ENCODE peak calls at places on chromosomes 1 and 21, in nine cellular contexts. Q is Calu3; M is IMR-90; L is heart right ventricle; E is GM12865; G is CD8-positive, alpha-beta T cell; Y is hepatocyte; V is body of pancreas; R is tibial artery. K is an unnamed sample.
A peak's percentile ranks its signal among the peaks of the same experiment; 100 is the strongest.

GRCh38 chr1:20787775-20788488 is 825 bp upstream of the HP1BP3 start:
- DNase-seq in Q (no peak), M (peak; percentile 70), L (no peak), E (peak; percentile 22), G (no peak), Y (peak; percentile 55), V (peak; percentile 27), R (no peak), K (peak; percentile 45)

GRCh38 chr1:39165049-39165448 is 39.4 kb upstream of the MACF1 start:
- DNase-seq in Q (no peak), M (no peak), L (no peak), E (no peak), G (no peak), Y (peak; percentile 52), V (no peak), R (no peak), K (no peak)

GRCh38 chr1:173202430-173203145 is 4.5 kb downstream of the TNFSF4 start:
- DNase-seq in Q (peak; percentile 61), M (peak; percentile 95), L (no peak), E (peak; percentile 51), G (no peak), Y (peak; percentile 75), V (peak; percentile 22), R (no peak), K (no peak)

GRCh38 chr1:41902669-41903068 is 16.1 kb downstream of the HIVEP3 start:
- DNase-seq in Q (no peak), M (no peak), L (no peak), E (no peak), G (no peak), Y (no peak), V (no peak), R (no peak), K (no peak)

GRCh38 chr21:38794978-38795377 is 10.8 kb upstream of the ETS2 start:
- DNase-seq in Q (no peak), M (no peak), L (no peak), E (no peak), G (no peak), Y (no peak), V (no peak), R (no peak), K (no peak)

GRCh38 chr1:33429846-33430750 is 797 bp downstream of the PHC2 start:
- DNase-seq in Q (peak; percentile 73), M (no peak), L (peak; percentile 50), E (peak; percentile 34), G (no peak), Y (peak; percentile 57), V (peak; percentile 54), R (no peak), K (peak; percentile 56)

GRCh38 chr1:167209044-167209443 is 11.6 kb upstream of the POU2F1 start:
- DNase-seq in Q (no peak), M (no peak), L (no peak), E (peak; percentile 18), G (no peak), Y (no peak), V (no peak), R (no peak), K (no peak)

GRCh38 chr1:76279387-76279748 is 204.8 kb downstream of the ST6GALNAC3 start:
- DNase-seq in Q (no peak), M (no peak), L (no peak), E (no peak), G (no peak), Y (peak; percentile 10), V (no peak), R (no peak), K (no peak)

GRCh38 chr1:248807067-248807737 is 18.5 kb downstream of the SH3BP5L start:
- DNase-seq in Q (peak; percentile 50), M (peak; percentile 39), L (peak; percentile 68), E (peak; percentile 77), G (peak; percentile 34), Y (peak; percentile 54), V (peak; percentile 63), R (no peak), K (peak; percentile 63)

GRCh38 chr1:91891486-91891885 is 5.5 kb upstream of the TGFBR3 start:
- DNase-seq in Q (no peak), M (peak; percentile 71), L (no peak), E (no peak), G (no peak), Y (no peak), V (no peak), R (no peak), K (no peak)

GRCh38 chr1:58249729-58250586 is 296.6 kb downstream of the OMA1 start:
- DNase-seq in Q (no peak), M (peak; percentile 11), L (peak; percentile 30), E (peak; percentile 37), G (no peak), Y (peak; percentile 39), V (no peak), R (no peak), K (no peak)

GRCh38 chr1:156165083-156165482 is 11.7 kb downstream of the SEMA4A start:
- DNase-seq in Q (no peak), M (peak; percentile 48), L (no peak), E (no peak), G (no peak), Y (no peak), V (no peak), R (no peak), K (no peak)

GRCh38 chr1:171909711-171910110 is 68.4 kb downstream of the DNM3 start:
- DNase-seq in Q (no peak), M (no peak), L (no peak), E (no peak), G (no peak), Y (no peak), V (no peak), R (no peak), K (no peak)

GRCh38 chr1:115426990-115427389 is 88.9 kb upstream of the NGF start:
- DNase-seq in Q (no peak), M (no peak), L (no peak), E (no peak), G (no peak), Y (no peak), V (no peak), R (no peak), K (no peak)

GRCh38 chr1:115429242-115429641 is 91.2 kb upstream of the NGF start:
- DNase-seq in Q (no peak), M (peak; percentile 59), L (no peak), E (no peak), G (no peak), Y (no peak), V (no peak), R (no peak), K (no peak)

GRCh38 chr1:115428676-115429075 is 90.6 kb upstream of the NGF start:
- DNase-seq in Q (no peak), M (no peak), L (no peak), E (no peak), G (no peak), Y (no peak), V (no peak), R (no peak), K (no peak)

GRCh38 chr1:115429884-115430283 is 91.8 kb upstream of the NGF start:
- DNase-seq in Q (no peak), M (peak; percentile 72), L (no peak), E (no peak), G (no peak), Y (no peak), V (no peak), R (no peak), K (no peak)

GRCh38 chr1:115428262-115428661 is 90.2 kb upstream of the NGF start:
- DNase-seq in Q (no peak), M (no peak), L (no peak), E (no peak), G (no peak), Y (no peak), V (no peak), R (no peak), K (no peak)
- TF ChIP-seq CTCF in Q (no peak), M (no peak), L (no peak), E (no peak), G (no peak), Y (no peak), V (no peak), R (no peak), K (no peak)

GRCh38 chr1:88029142-88029541 is 654.9 kb upstream of the PKN2 start:
- DNase-seq in Q (peak; percentile 26), M (peak; percentile 2), L (no peak), E (no peak), G (no peak), Y (peak; percentile 63), V (no peak), R (no peak), K (no peak)
- TF ChIP-seq CTCF in Q (no peak), M (no peak), L (no peak), E (no peak), G (no peak), Y (no peak), V (no peak), R (no peak), K (no peak)

DNA sequence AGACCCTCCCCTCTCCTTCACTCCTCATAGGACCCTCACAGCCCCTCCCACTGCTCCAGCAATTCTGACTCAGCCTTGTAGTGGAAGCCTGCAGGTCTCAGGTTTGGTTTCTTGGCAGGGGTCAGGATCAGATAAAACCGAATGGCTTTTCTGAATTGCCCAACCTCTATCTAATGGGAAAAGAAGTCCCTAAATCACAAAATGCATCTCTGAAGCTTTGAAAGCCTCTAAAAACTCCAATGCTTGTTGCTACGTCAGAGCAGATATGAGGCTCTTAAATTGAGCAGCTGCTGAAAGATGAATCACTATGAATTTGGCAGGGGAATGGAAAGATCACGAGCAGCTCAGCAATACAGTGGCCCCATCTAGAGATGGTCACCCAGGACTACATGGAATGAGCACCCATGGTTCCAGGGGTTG is 74.5 kb downstream of the NID1 start:
- DNase-seq in Q (no peak), M (peak; percentile 48), L (no peak), E (no peak), G (no peak), Y (no peak), V (no peak), R (no peak), K (no peak)
- TF ChIP-seq CTCF in Q (no peak), M (no peak), L (no peak), E (no peak), G (no peak), Y (no peak), V (no peak), R (no peak), K (no peak)

GRCh38 chr1:154974086-154974807 is at the start of gene CKS1B:
- DNase-seq in Q (peak; percentile 96), M (peak; percentile 100), L (peak; percentile 95), E (peak; percentile 100), G (peak; percentile 92), Y (peak; percentile 99), V (peak; percentile 96), R (peak; percentile 98), K (peak; percentile 99)
- TF ChIP-seq CTCF in Q (no peak), M (no peak), L (no peak), E (no peak), G (no peak), Y (no peak), V (no peak), R (no peak), K (no peak)

GRCh38 chr1:64834734-64835133 is 89.9 kb downstream of the RAVER2 start:
- DNase-seq in Q (no peak), M (peak; percentile 79), L (no peak), E (no peak), G (no peak), Y (no peak), V (no peak), R (no peak), K (no peak)
- TF ChIP-seq CTCF in Q (no peak), M (no peak), L (no peak), E (no peak), G (no peak), Y (no peak), V (no peak), R (no peak), K (no peak)